ENCODE peak calls at places on chromosomes 11 and 22, in four cellular contexts. One of them, this sample, is unnamed.

GRCh38 chr22:47107431-47107830 is 345.0 kb downstream of the TBC1D22A start:
- DNase-seq in upper lobe of right lung: no peak
- DNase-seq in pancreas: no peak
- DNase-seq in EL: peak
- DNase-seq in this sample: no peak

GRCh38 chr11:111419641-111420327 is 40.7 kb upstream of the POU2AF1 start:
- DNase-seq in upper lobe of right lung: no peak
- DNase-seq in EL: no peak
- DNase-seq in pancreas: peak
- DNase-seq in this sample: peak

GRCh38 chr11:77525455-77526091 is 51.7 kb upstream of the PAK1 start:
- DNase-seq in upper lobe of right lung: no peak
- DNase-seq in EL: no peak
- DNase-seq in pancreas: no peak
- DNase-seq in this sample: no peak

GRCh38 chr11:45665206-45665932 is at the start of gene CHST1:
- DNase-seq in upper lobe of right lung: peak
- DNase-seq in EL: peak
- DNase-seq in pancreas: peak
- DNase-seq in this sample: no peak

GRCh38 chr22:20237480-20238440 is 30.4 kb downstream of the RTN4R start:
- DNase-seq in upper lobe of right lung: no peak
- DNase-seq in EL: no peak
- DNase-seq in pancreas: peak
- DNase-seq in this sample: no peak

GRCh38 chr11:7969756-7970646 is 4.8 kb upstream of the NLRP10 start:
- DNase-seq in EL: peak
- DNase-seq in pancreas: no peak
- DNase-seq in upper lobe of right lung: no peak
- DNase-seq in this sample: no peak

GRCh38 chr22:39361495-39361894 is 11.7 kb downstream of the SYNGR1 start:
- DNase-seq in upper lobe of right lung: no peak
- DNase-seq in pancreas: no peak
- DNase-seq in EL: no peak
- DNase-seq in this sample: no peak

GRCh38 chr11:13260196-13260962 is 17.2 kb upstream of the BMAL1 start:
- DNase-seq in upper lobe of right lung: no peak
- DNase-seq in EL: no peak
- DNase-seq in pancreas: no peak
- DNase-seq in this sample: no peak

GRCh38 chr22:20111045-20111688 is 4.7 kb upstream of the RANBP1 start:
- DNase-seq in EL: no peak
- DNase-seq in pancreas: no peak
- DNase-seq in upper lobe of right lung: no peak
- DNase-seq in this sample: no peak

GRCh38 chr11:78295991-78296930 is 107.5 kb downstream of the USP35 start:
- DNase-seq in pancreas: no peak
- DNase-seq in EL: no peak
- DNase-seq in upper lobe of right lung: no peak
- DNase-seq in this sample: no peak

GRCh38 chr22:42800731-42801536 is 56.1 kb downstream of the ARFGAP3 start:
- DNase-seq in EL: no peak
- DNase-seq in pancreas: no peak
- DNase-seq in upper lobe of right lung: no peak
- DNase-seq in this sample: no peak

GRCh38 chr11:121024989-121025388 is 1.1 kb downstream of the TBCEL start:
- DNase-seq in EL: peak
- DNase-seq in upper lobe of right lung: no peak
- DNase-seq in pancreas: no peak
- DNase-seq in this sample: no peak

GRCh38 chr22:49951986-49952896 is 8.3 kb upstream of the PIM3 start:
- DNase-seq in pancreas: no peak
- DNase-seq in upper lobe of right lung: no peak
- DNase-seq in EL: peak
- DNase-seq in this sample: no peak

GRCh38 chr22:37636186-37636948 is 3.1 kb upstream of the SH3BP1 start:
- DNase-seq in pancreas: no peak
- DNase-seq in upper lobe of right lung: no peak
- DNase-seq in EL: peak
- DNase-seq in this sample: no peak

GRCh38 chr11:68191661-68192579 is 21.2 kb downstream of the KMT5B start:
- DNase-seq in pancreas: no peak
- DNase-seq in EL: no peak
- DNase-seq in upper lobe of right lung: no peak
- DNase-seq in this sample: no peak

GRCh38 chr22:40855104-40855959 is 1.1 kb downstream of the ST13 start:
- DNase-seq in EL: peak
- DNase-seq in upper lobe of right lung: no peak
- DNase-seq in pancreas: no peak
- DNase-seq in this sample: no peak

GRCh38 chr22:30205281-30206115 is 41.1 kb downstream of the LIF start:
- DNase-seq in upper lobe of right lung: no peak
- DNase-seq in pancreas: no peak
- DNase-seq in EL: peak
- DNase-seq in this sample: peak

GRCh38 chr11:27061078-27061477 is 20.5 kb downstream of the BBOX1 start:
- DNase-seq in EL: no peak
- DNase-seq in pancreas: no peak
- DNase-seq in upper lobe of right lung: no peak
- DNase-seq in this sample: no peak

GRCh38 chr22:26431151-26431995 is 2.3 kb downstream of the ASPHD2 start:
- DNase-seq in pancreas: no peak
- DNase-seq in upper lobe of right lung: no peak
- DNase-seq in EL: peak
- DNase-seq in this sample: no peak

GRCh38 chr11:110735431-110736157 is 23.4 kb upstream of the ARHGAP20 start:
- DNase-seq in upper lobe of right lung: no peak
- DNase-seq in EL: no peak
- DNase-seq in pancreas: no peak
- DNase-seq in this sample: no peak

GRCh38 chr11:83140691-83141455 is 16.1 kb upstream of the PCF11 start:
- DNase-seq in pancreas: no peak
- DNase-seq in EL: no peak
- DNase-seq in upper lobe of right lung: no peak
- DNase-seq in this sample: no peak

This sample was measured in NCI-H446 treated with DMSO at 0.1 percent for 48 hours.